ENCODE peak calls at places on chromosomes 6 and 20, in six cellular contexts. One of them, this sample, is unnamed.

GRCh38 chr20:41248371-41249024 is 69.0 kb downstream of the ZHX3 start:
- DNase-seq in amniotic stem cell: no peak
- DNase-seq in SW480: no peak
- DNase-seq in cardiac muscle cell: no peak
- DNase-seq in NCI-H2081: no peak
- DNase-seq in endothelial cell: no peak
- DNase-seq in this sample: peak; percentile 80

GRCh38 chr6:132734694-132735236 is 20.9 kb upstream of the VNN1 start:
- DNase-seq in SW480: peak; percentile 1
- DNase-seq in NCI-H2081: no peak
- DNase-seq in amniotic stem cell: no peak
- DNase-seq in endothelial cell: no peak
- DNase-seq in cardiac muscle cell: peak; percentile 9
- DNase-seq in this sample: peak; percentile 36

GRCh38 chr6:144036064-144036873 is 28.2 kb upstream of the PLAGL1 start:
- DNase-seq in NCI-H2081: no peak
- DNase-seq in amniotic stem cell: no peak
- DNase-seq in SW480: no peak
- DNase-seq in endothelial cell: no peak
- DNase-seq in cardiac muscle cell: peak; percentile 12
- DNase-seq in this sample: peak; percentile 72

GRCh38 chr6:109186012-109186411 is 90.7 kb downstream of the CEP57L1 start:
- DNase-seq in amniotic stem cell: no peak
- DNase-seq in NCI-H2081: no peak
- DNase-seq in cardiac muscle cell: no peak
- DNase-seq in endothelial cell: no peak
- DNase-seq in SW480: no peak
- DNase-seq in this sample: no peak

GRCh38 chr20:50281831-50282591 is 91.4 kb downstream of the CEBPB start:
- DNase-seq in amniotic stem cell: no peak
- DNase-seq in SW480: no peak
- DNase-seq in NCI-H2081: no peak
- DNase-seq in endothelial cell: peak; percentile 26
- DNase-seq in cardiac muscle cell: no peak
- DNase-seq in this sample: no peak

GRCh38 chr20:878511-879307 is 37.4 kb downstream of the ANGPT4 start:
- DNase-seq in SW480: no peak
- DNase-seq in cardiac muscle cell: peak; percentile 88
- DNase-seq in amniotic stem cell: no peak
- DNase-seq in NCI-H2081: no peak
- DNase-seq in endothelial cell: peak; percentile 62
- DNase-seq in this sample: no peak

GRCh38 chr6:158962371-158962770 is 37.6 kb downstream of the RSPH3 start:
- DNase-seq in amniotic stem cell: no peak
- DNase-seq in NCI-H2081: no peak
- DNase-seq in endothelial cell: no peak
- DNase-seq in cardiac muscle cell: no peak
- DNase-seq in SW480: no peak
- DNase-seq in this sample: no peak

GRCh38 chr6:24768361-24768760 is 6.4 kb upstream of the GMNN start:
- DNase-seq in cardiac muscle cell: no peak
- DNase-seq in endothelial cell: no peak
- DNase-seq in amniotic stem cell: no peak
- DNase-seq in NCI-H2081: no peak
- DNase-seq in SW480: no peak
- DNase-seq in this sample: no peak

GRCh38 chr20:17912916-17913315 is 55.7 kb downstream of the SNX5 start:
- DNase-seq in endothelial cell: no peak
- DNase-seq in NCI-H2081: no peak
- DNase-seq in amniotic stem cell: no peak
- DNase-seq in cardiac muscle cell: no peak
- DNase-seq in SW480: no peak
- DNase-seq in this sample: no peak

GRCh38 chr20:25000268-25000801 is 7.8 kb upstream of the APMAP start:
- DNase-seq in amniotic stem cell: peak; percentile 28
- DNase-seq in SW480: peak; percentile 43
- DNase-seq in NCI-H2081: no peak
- DNase-seq in endothelial cell: no peak
- DNase-seq in cardiac muscle cell: no peak
- DNase-seq in this sample: no peak

GRCh38 chr20:19522080-19522801 is 235.8 kb upstream of the RIN2 start:
- DNase-seq in NCI-H2081: no peak
- DNase-seq in endothelial cell: no peak
- DNase-seq in amniotic stem cell: no peak
- DNase-seq in cardiac muscle cell: no peak
- DNase-seq in SW480: peak; percentile 92
- DNase-seq in this sample: no peak

GRCh38 chr6:13953061-13953705 is 28.4 kb downstream of the RNF182 start:
- DNase-seq in endothelial cell: no peak
- DNase-seq in cardiac muscle cell: no peak
- DNase-seq in amniotic stem cell: no peak
- DNase-seq in NCI-H2081: no peak
- DNase-seq in SW480: no peak
- DNase-seq in this sample: no peak

GRCh38 chr20:2822073-2822472 is 5.9 kb downstream of the TMEM239 start:
- DNase-seq in amniotic stem cell: no peak
- DNase-seq in endothelial cell: no peak
- DNase-seq in cardiac muscle cell: no peak
- DNase-seq in NCI-H2081: no peak
- DNase-seq in SW480: peak; percentile 30
- DNase-seq in this sample: no peak

GRCh38 chr20:64099086-64099786 is 8.1 kb downstream of the NPBWR2 start:
- DNase-seq in SW480: no peak
- DNase-seq in cardiac muscle cell: no peak
- DNase-seq in NCI-H2081: peak; percentile 52
- DNase-seq in endothelial cell: no peak
- DNase-seq in amniotic stem cell: no peak
- DNase-seq in this sample: no peak

GRCh38 chr20:62659488-62659887 is 17.2 kb downstream of the SLCO4A1 start:
- DNase-seq in endothelial cell: no peak
- DNase-seq in SW480: no peak
- DNase-seq in amniotic stem cell: no peak
- DNase-seq in cardiac muscle cell: no peak
- DNase-seq in NCI-H2081: no peak
- DNase-seq in this sample: no peak

GRCh38 chr6:108676555-108676954 is 115.8 kb downstream of the FOXO3 start:
- DNase-seq in SW480: no peak
- DNase-seq in NCI-H2081: no peak
- DNase-seq in amniotic stem cell: no peak
- DNase-seq in cardiac muscle cell: no peak
- DNase-seq in endothelial cell: no peak
- DNase-seq in this sample: no peak

GRCh38 chr6:53714888-53715287 is 49.3 kb upstream of the KLHL31 start:
- DNase-seq in SW480: peak; percentile 89
- DNase-seq in endothelial cell: no peak
- DNase-seq in amniotic stem cell: no peak
- DNase-seq in NCI-H2081: no peak
- DNase-seq in cardiac muscle cell: no peak
- DNase-seq in this sample: no peak

GRCh38 chr6:31821301-31822037 is 6.1 kb upstream of the HSPA1B start:
- DNase-seq in cardiac muscle cell: peak; percentile 68
- DNase-seq in amniotic stem cell: no peak
- DNase-seq in NCI-H2081: no peak
- DNase-seq in SW480: peak; percentile 58
- DNase-seq in endothelial cell: peak; percentile 51
- DNase-seq in this sample: peak; percentile 82

GRCh38 chr6:100440935-100441334 is 23.8 kb downstream of the SIM1 start:
- DNase-seq in endothelial cell: no peak
- DNase-seq in cardiac muscle cell: no peak
- DNase-seq in SW480: no peak
- DNase-seq in amniotic stem cell: no peak
- DNase-seq in NCI-H2081: no peak
- DNase-seq in this sample: no peak

GRCh38 chr20:3158968-3159431 is 665 bp downstream of the FASTKD5 start:
- DNase-seq in cardiac muscle cell: peak; percentile 17
- DNase-seq in endothelial cell: no peak
- DNase-seq in amniotic stem cell: no peak
- DNase-seq in SW480: no peak
- DNase-seq in NCI-H2081: no peak
- DNase-seq in this sample: peak; percentile 5

GRCh38 chr6:89501239-89501638 is 68.3 kb downstream of the ANKRD6 start:
- DNase-seq in NCI-H2081: no peak
- DNase-seq in SW480: no peak
- DNase-seq in endothelial cell: no peak
- DNase-seq in cardiac muscle cell: peak; percentile 30
- DNase-seq in amniotic stem cell: peak; percentile 14
- DNase-seq in this sample: no peak

GRCh38 chr20:50186151-50186885 is 4.3 kb upstream of the CEBPB start:
- DNase-seq in endothelial cell: peak; percentile 97
- DNase-seq in cardiac muscle cell: peak; percentile 90
- DNase-seq in SW480: peak; percentile 87
- DNase-seq in amniotic stem cell: peak; percentile 61
- DNase-seq in NCI-H2081: peak; percentile 86
- DNase-seq in this sample: peak; percentile 78

GRCh38 chr6:25017932-25018581 is 82.3 kb upstream of the RIPOR2 start:
- DNase-seq in endothelial cell: peak; percentile 66
- DNase-seq in amniotic stem cell: no peak
- DNase-seq in cardiac muscle cell: peak; percentile 75
- DNase-seq in NCI-H2081: no peak
- DNase-seq in SW480: peak; percentile 8
- DNase-seq in this sample: no peak

GRCh38 chr6:116714296-116714695 is 33.3 kb downstream of the KPNA5 start:
- DNase-seq in cardiac muscle cell: no peak
- DNase-seq in NCI-H2081: no peak
- DNase-seq in amniotic stem cell: no peak
- DNase-seq in SW480: no peak
- DNase-seq in endothelial cell: no peak
- DNase-seq in this sample: no peak

GRCh38 chr6:108165714-108166663 is at the start of gene NR2E1:
- DNase-seq in SW480: no peak
- DNase-seq in endothelial cell: no peak
- DNase-seq in NCI-H2081: no peak
- DNase-seq in amniotic stem cell: no peak
- DNase-seq in cardiac muscle cell: no peak
- DNase-seq in this sample: no peak

GRCh38 chr6:130749402-130749801 is 77.8 kb upstream of the SMLR1 start:
- DNase-seq in endothelial cell: no peak
- DNase-seq in NCI-H2081: no peak
- DNase-seq in amniotic stem cell: no peak
- DNase-seq in SW480: no peak
- DNase-seq in cardiac muscle cell: no peak
- DNase-seq in this sample: no peak

GRCh38 chr6:75334266-75335040 is 49.9 kb upstream of the TMEM30A start:
- DNase-seq in NCI-H2081: no peak
- DNase-seq in endothelial cell: peak; percentile 15
- DNase-seq in amniotic stem cell: peak; percentile 12
- DNase-seq in SW480: no peak
- DNase-seq in cardiac muscle cell: peak; percentile 30
- DNase-seq in this sample: peak; percentile 14

GRCh38 chr6:17179246-17180073 is 77.6 kb downstream of the STMND1 start:
- DNase-seq in SW480: peak; percentile 12
- DNase-seq in amniotic stem cell: no peak
- DNase-seq in cardiac muscle cell: no peak
- DNase-seq in endothelial cell: no peak
- DNase-seq in NCI-H2081: no peak
- DNase-seq in this sample: no peak

GRCh38 chr20:23884136-23884770 is 4.7 kb upstream of the CST5 start:
- DNase-seq in cardiac muscle cell: no peak
- DNase-seq in SW480: no peak
- DNase-seq in NCI-H2081: no peak
- DNase-seq in endothelial cell: no peak
- DNase-seq in amniotic stem cell: no peak
- DNase-seq in this sample: no peak

GRCh38 chr6:81834141-81834621 is 81.7 kb upstream of the TENT5A start:
- DNase-seq in endothelial cell: no peak
- DNase-seq in SW480: no peak
- DNase-seq in cardiac muscle cell: no peak
- DNase-seq in NCI-H2081: no peak
- DNase-seq in amniotic stem cell: peak; percentile 34
- DNase-seq in this sample: no peak

GRCh38 chr20:57656252-57656820 is 36.1 kb upstream of the ZBP1 start:
- DNase-seq in amniotic stem cell: no peak
- DNase-seq in cardiac muscle cell: no peak
- DNase-seq in NCI-H2081: no peak
- DNase-seq in SW480: no peak
- DNase-seq in endothelial cell: peak; percentile 2
- DNase-seq in this sample: no peak

GRCh38 chr6:158856261-158856660 is 37.1 kb upstream of the EZR start:
- DNase-seq in endothelial cell: no peak
- DNase-seq in SW480: no peak
- DNase-seq in cardiac muscle cell: no peak
- DNase-seq in amniotic stem cell: no peak
- DNase-seq in NCI-H2081: no peak
- DNase-seq in this sample: no peak

GRCh38 chr20:17169575-17170136 is 57.2 kb upstream of the PCSK2 start:
- DNase-seq in NCI-H2081: peak; percentile 66
- DNase-seq in endothelial cell: no peak
- DNase-seq in SW480: no peak
- DNase-seq in cardiac muscle cell: no peak
- DNase-seq in amniotic stem cell: no peak
- DNase-seq in this sample: peak; percentile 19

GRCh38 chr20:60583741-60584140 is 625.5 kb downstream of the CDH26 start:
- DNase-seq in SW480: no peak
- DNase-seq in endothelial cell: no peak
- DNase-seq in amniotic stem cell: no peak
- DNase-seq in cardiac muscle cell: no peak
- DNase-seq in NCI-H2081: no peak
- DNase-seq in this sample: peak; percentile 73

GRCh38 chr20:38125157-38126056 is 39.7 kb downstream of the TGM2 start:
- DNase-seq in amniotic stem cell: no peak
- DNase-seq in NCI-H2081: peak; percentile 82
- DNase-seq in SW480: no peak
- DNase-seq in cardiac muscle cell: no peak
- DNase-seq in endothelial cell: no peak
- DNase-seq in this sample: peak; percentile 39

This sample was measured in pons.